ENCODE peak calls at places on chromosomes 7 and 10, in four cellular contexts. C is IMR-90, P is RWPE1, K is cardiac fibroblast. N is an unnamed sample.

GRCh38 chr7:132183822-132184380 is 392.4 kb downstream of the PLXNA4 start:
- DNase-seq in C (no peak), P (no peak), K (no peak), N (no peak)

GRCh38 chr10:128147669-128148068 is 21.4 kb upstream of the MKI67 start:
- DNase-seq in C (peak), P (peak), K (peak), N (no peak)

GRCh38 chr7:25759748-25760147 is 392.2 kb upstream of the NFE2L3 start:
- DNase-seq in C (no peak), P (no peak), K (no peak), N (no peak)

GRCh38 chr10:42975558-42976352 is 101.1 kb upstream of the RET start:
- DNase-seq in C (no peak), P (no peak), K (no peak), N (no peak)

GRCh38 chr10:112649492-112650152 is 202.6 kb downstream of the VTI1A start:
- DNase-seq in C (peak), P (no peak), K (peak), N (no peak)

GRCh38 chr7:32609463-32609862 is 114.2 kb downstream of the AVL9 start:
- DNase-seq in C (no peak), P (no peak), K (no peak), N (no peak)

GRCh38 chr10:14592026-14592425 is 182.7 kb downstream of the FAM107B start:
- DNase-seq in C (no peak), P (peak), K (no peak), N (no peak)

GRCh38 chr10:127992376-127992775 is 85.5 kb downstream of the PTPRE start:
- DNase-seq in C (no peak), P (no peak), K (no peak), N (no peak)

GRCh38 chr10:16952010-16952550 is 134.9 kb upstream of the RSU1 start:
- DNase-seq in C (no peak), P (no peak), K (peak), N (no peak)

GRCh38 chr7:112205348-112206237 is 606 bp downstream of the DOCK4 start:
- DNase-seq in C (peak), P (peak), K (peak), N (peak)

GRCh38 chr10:123548779-123549178 is 117.4 kb upstream of the GPR26 start:
- DNase-seq in C (no peak), P (peak), K (no peak), N (no peak)

GRCh38 chr10:15868006-15868405 is 7.7 kb upstream of the MINDY3 start:
- DNase-seq in C (no peak), P (no peak), K (no peak), N (no peak)

GRCh38 chr7:156751319-156751718 is 110.7 kb downstream of the RNF32 start:
- DNase-seq in C (peak), P (peak), K (peak), N (no peak)

GRCh38 chr7:73509463-73509862 is 12.6 kb downstream of the BAZ1B start:
- DNase-seq in C (no peak), P (no peak), K (no peak), N (no peak)

GRCh38 chr10:114282526-114282925 is 43.5 kb downstream of the VWA2 start:
- DNase-seq in C (no peak), P (no peak), K (no peak), N (no peak)

GRCh38 chr10:8334631-8335030 is 280.1 kb downstream of the GATA3 start:
- DNase-seq in C (no peak), P (no peak), K (no peak), N (no peak)

GRCh38 chr10:72034040-72034499 is 54.3 kb downstream of the SPOCK2 start:
- DNase-seq in C (no peak), P (no peak), K (no peak), N (no peak)

GRCh38 chr7:29598607-29599006 is 35.0 kb downstream of the PRR15 start:
- DNase-seq in C (no peak), P (no peak), K (no peak), N (no peak)

GRCh38 chr7:139731802-139732470 is 45.9 kb downstream of the HIPK2 start:
- DNase-seq in C (peak), P (peak), K (peak), N (no peak)

GRCh38 chr10:122638106-122638505 is 61.5 kb downstream of the C10orf120 start:
- DNase-seq in C (no peak), P (no peak), K (no peak), N (no peak)

GRCh38 chr10:95208702-95209391 is 14.8 kb downstream of the ACSM6 start:
- DNase-seq in C (no peak), P (peak), K (peak), N (no peak)

GRCh38 chr10:119441151-119441821 is 101.2 kb downstream of the RGS10 start:
- DNase-seq in C (peak), P (no peak), K (peak), N (no peak)

GRCh38 chr7:47254081-47255006 is 327.6 kb downstream of the TNS3 start:
- DNase-seq in C (peak), P (peak), K (peak), N (peak)

GRCh38 chr7:30163231-30163894 is 28.6 kb downstream of the MTURN start:
- DNase-seq in C (no peak), P (peak), K (no peak), N (no peak)

GRCh38 chr10:113094114-113094486 is 144.1 kb downstream of the TCF7L2 start:
- DNase-seq in C (peak), P (no peak), K (peak), N (no peak)

GRCh38 chr10:22379059-22379458 is 33.8 kb downstream of the SPAG6 start:
- DNase-seq in C (no peak), P (no peak), K (no peak), N (no peak)

GRCh38 chr10:93406367-93407145 is 75.6 kb downstream of the MYOF start:
- DNase-seq in C (peak), P (no peak), K (peak), N (no peak)

GRCh38 chr10:29616542-29616941 is 18.2 kb downstream of the SVIL start:
- DNase-seq in C (no peak), P (no peak), K (no peak), N (no peak)

GRCh38 chr10:71397340-71398212 is 856 bp downstream of the CDH23 start:
- DNase-seq in C (no peak), P (no peak), K (no peak), N (no peak)

GRCh38 chr10:81873932-81874816 is 820 bp upstream of the NRG3 start:
- DNase-seq in C (no peak), P (no peak), K (peak), N (peak)

GRCh38 chr10:35416628-35417625 is 80.6 kb downstream of the CCNY start:
- DNase-seq in C (peak), P (no peak), K (no peak), N (no peak)

GRCh38 chr7:131900785-131901287 is 344.4 kb upstream of the PODXL start:
- DNase-seq in C (no peak), P (no peak), K (no peak), N (no peak)

GRCh38 chr7:98341106-98341505 is 59.6 kb downstream of the BRI3 start:
- DNase-seq in C (peak), P (no peak), K (peak), N (no peak)
- TF ChIP-seq CTCF in C (no peak), P (no peak), K (no peak), N (no peak)

GRCh38 chr10:6721480-6721879 is 141.4 kb upstream of the PRKCQ start:
- DNase-seq in C (peak), P (peak), K (peak), N (no peak)
- TF ChIP-seq CTCF in C (peak), P (no peak), K (peak), N (no peak)

GRCh38 chr10:80264081-80265056 is 25.1 kb downstream of the MAT1A start:
- DNase-seq in C (no peak), P (no peak), K (no peak), N (no peak)

GRCh38 chr10:80260295-80261243 is 28.9 kb downstream of the MAT1A start:
- DNase-seq in C (no peak), P (peak), K (peak), N (no peak)

GRCh38 chr10:80265740-80266512 is 23.5 kb downstream of the MAT1A start:
- DNase-seq in C (no peak), P (no peak), K (no peak), N (no peak)

GRCh38 chr10:80259405-80259871 is 30.0 kb downstream of the MAT1A start:
- DNase-seq in C (no peak), P (no peak), K (peak), N (no peak)

GRCh38 chr10:80261316-80262030 is 28.0 kb downstream of the MAT1A start:
- DNase-seq in C (no peak), P (no peak), K (no peak), N (no peak)
- TF ChIP-seq CTCF in C (no peak), P (no peak), K (no peak), N (no peak)

GRCh38 chr10:101295266-101295665 is 58.7 kb upstream of the BTRC start:
- DNase-seq in C (no peak), P (no peak), K (no peak), N (no peak)
- TF ChIP-seq CTCF in C (no peak), P (no peak), K (no peak), N (no peak)

DNA sequence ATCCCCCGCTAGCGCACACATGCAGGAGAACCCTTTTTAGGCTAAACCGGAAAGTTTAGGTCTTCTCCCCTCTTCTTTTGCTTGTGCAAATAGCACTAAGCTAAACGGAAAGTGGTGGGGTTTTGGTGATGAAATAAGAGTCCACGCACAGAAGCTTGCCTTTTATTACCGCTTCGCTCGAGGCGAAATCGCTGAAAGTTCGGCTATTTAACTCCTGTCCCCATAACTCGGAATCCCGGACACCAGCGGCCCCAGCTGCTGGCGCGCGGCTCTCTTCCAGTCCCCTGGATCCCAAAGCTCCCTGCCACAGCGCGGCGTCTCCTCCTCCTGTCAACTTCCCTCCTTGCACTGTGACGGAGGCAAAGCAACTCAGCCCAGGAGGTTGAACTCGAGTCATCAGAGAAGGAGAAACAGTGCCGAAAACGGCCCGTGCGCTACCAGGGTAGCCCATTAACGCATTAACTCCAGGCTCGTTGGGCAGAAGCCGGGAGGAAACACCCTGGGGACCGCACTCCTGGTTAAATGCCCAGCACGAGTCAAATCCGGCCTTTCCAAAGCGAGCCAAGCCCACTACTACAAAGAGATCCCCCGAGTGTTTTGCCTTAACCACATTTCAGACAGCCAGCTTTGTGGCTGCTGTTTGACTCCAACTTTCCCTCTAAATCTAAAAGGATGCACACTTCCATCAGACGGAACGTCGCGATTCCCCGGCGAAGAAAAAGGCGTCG is 1.3 kb downstream of the SEMA3D start:
- DNase-seq in C (peak), P (peak), K (peak), N (no peak)
- TF ChIP-seq CTCF in C (peak), P (no peak), K (no peak), N (no peak)

DNA sequence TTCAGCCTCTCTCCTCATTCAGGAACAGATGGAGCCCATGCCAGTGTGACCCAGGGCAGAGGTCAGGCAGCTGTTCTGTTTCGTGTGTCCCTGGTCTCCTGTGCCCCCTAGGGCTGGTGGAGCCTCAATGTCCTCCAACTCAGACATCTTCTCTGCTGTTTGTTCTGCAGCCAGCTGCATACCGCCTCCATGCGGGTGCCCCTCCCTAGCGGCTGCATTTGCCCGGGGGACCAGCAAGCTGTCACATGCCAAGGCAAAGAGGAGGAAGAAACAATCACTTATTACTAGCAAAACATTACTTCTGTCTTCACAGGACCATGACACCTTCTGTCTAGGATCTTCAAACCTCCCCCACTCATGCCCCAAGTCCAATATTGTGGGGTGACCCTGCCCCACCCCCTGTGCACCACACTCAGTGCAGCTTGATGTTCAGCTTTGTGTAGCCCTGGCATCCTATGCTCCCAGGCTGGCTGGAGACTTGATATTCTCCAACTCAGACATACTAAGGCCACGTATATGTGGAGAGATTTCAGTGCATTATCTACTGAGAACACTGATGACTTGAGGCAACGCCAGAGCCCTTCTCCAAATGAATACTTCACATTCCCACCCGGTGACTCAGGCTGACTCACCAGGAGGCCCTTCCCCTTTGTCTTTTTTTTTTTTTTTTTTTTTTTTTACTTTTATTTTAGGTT is 188.9 kb downstream of the SKIDA1 start:
- DNase-seq in C (peak), P (peak), K (peak), N (no peak)
- TF ChIP-seq CTCF in C (no peak), P (no peak), K (no peak), N (no peak)

GRCh38 chr10:68406815-68407585 is at the start of gene RUFY2:
- DNase-seq in C (peak), P (peak), K (peak), N (peak)
- TF ChIP-seq CTCF in C (peak), P (peak), K (peak), N (peak)

DNA sequence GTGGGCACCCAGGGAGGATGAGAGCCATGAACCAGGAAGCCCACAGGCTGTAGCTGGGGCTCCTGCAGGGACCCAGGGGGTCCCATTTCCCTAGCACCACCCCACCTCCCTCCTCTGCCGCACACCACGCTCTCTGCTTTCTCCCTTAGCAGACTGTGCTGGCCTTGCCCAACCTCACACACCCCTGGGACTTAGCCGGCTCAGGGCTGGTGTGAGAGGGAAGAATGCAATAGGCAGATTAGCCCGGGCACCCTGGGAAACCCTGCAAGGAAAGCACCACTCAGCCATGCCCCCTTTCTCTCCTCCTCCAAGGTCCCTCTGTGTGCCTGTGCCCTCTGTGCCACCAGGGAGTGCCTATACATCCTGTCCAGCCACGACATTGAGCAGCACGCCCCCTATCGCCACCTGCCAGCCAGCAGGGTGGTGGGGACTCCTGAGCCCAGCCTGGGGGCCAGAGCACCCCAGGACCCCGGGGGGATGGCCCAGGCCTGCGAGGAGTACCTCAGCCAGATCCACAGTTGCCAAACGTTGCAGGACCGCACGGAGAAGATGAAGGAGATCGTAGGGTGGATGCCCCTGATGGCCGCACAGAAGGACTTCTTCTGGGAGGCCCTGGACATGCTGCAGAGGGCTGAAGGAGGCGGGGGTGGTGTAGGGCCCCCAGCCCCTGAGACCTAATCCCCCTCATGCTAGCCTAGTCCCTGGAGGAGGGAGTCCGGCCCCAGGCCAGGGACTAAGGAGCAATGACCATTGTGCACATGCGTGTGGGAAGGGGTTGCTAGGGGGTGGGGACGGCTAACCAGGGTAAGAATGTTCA is 1.7 kb upstream of the PCOLCE start:
- DNase-seq in C (no peak), P (no peak), K (peak), N (no peak)
- TF ChIP-seq CTCF in C (no peak), P (no peak), K (peak), N (peak)

DNA sequence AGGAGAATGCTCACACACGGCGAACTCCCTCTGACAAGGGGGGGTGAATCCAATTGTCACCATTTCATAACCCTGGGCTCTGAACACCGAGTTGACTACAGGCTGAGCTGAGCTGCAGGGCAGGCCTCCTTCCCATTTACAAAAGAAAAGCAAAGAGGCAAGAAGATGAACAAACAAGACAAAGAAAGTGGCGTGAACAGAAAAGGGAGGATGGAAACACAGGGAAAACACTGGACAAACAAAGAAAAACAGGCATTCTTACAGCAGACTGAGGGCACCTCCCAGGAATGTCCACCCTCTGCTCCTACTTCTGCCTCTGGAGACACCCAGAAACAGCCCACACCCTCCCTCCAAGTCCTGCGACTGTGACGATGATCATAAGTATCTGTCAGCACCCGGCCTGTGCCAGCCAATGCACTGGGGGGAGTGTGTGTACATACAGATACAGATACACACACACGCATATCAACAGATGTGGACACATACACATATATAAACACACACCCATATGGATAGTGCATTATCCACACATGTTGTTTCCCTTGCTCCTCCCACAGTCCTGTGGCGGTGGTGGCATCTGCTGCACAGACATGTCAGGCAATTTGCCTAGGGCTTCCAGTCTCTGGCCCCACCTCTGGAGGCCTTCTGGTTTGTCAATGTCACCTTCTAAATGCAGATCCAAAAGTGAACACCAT is 66.2 kb downstream of the FAM53B start:
- DNase-seq in C (peak), P (no peak), K (peak), N (no peak)
- TF ChIP-seq CTCF in C (no peak), P (no peak), K (no peak), N (no peak)

N was measured in D721Med.